ENCODE peak calls at places on chromosome 17, in ten cellular contexts. B, J, G, P, R, O, K, Q, A and W are unnamed samples.

GRCh38 chr17:82985973-82986372 is 93.4 kb upstream of the METRNL start:
- DNase-seq in K (no peak), P (no peak), O (peak; percentile 56), A (peak; percentile 70), Q (peak; percentile 46), B (no peak), R (no peak), G (peak; percentile 45), J (no peak), W (no peak)

GRCh38 chr17:9837551-9838471 is 12.1 kb downstream of the GLP2R start:
- DNase-seq in J (no peak), B (no peak), A (peak; percentile 34), Q (peak; percentile 86), R (no peak), G (peak; percentile 97), K (no peak), O (peak; percentile 16), P (peak; percentile 78), W (peak; percentile 65)

GRCh38 chr17:1505586-1505985 is 10.8 kb downstream of the INPP5K start:
- DNase-seq in A (no peak), B (no peak), P (no peak), J (no peak), Q (no peak), R (no peak), O (no peak), G (no peak), K (no peak), W (no peak)

GRCh38 chr17:43732961-43733360 is 25.6 kb downstream of the SOST start:
- DNase-seq in O (peak; percentile 89), G (peak; percentile 64), A (peak; percentile 82), B (no peak), Q (peak; percentile 91), K (no peak), R (no peak), P (no peak), J (peak; percentile 64), W (peak; percentile 66)

GRCh38 chr17:75721463-75722011 is 278 bp downstream of the ITGB4 start:
- DNase-seq in R (no peak), B (no peak), O (no peak), J (no peak), P (no peak), Q (no peak), K (no peak), G (no peak), A (no peak), W (no peak)

GRCh38 chr17:76046064-76046463 is 19.0 kb upstream of the EVPL start:
- DNase-seq in J (no peak), R (peak; percentile 45), G (no peak), P (no peak), B (no peak), K (no peak), O (no peak), A (peak; percentile 47), Q (no peak), W (peak; percentile 12)

GRCh38 chr17:21125862-21126261 is 902 bp upstream of the DHRS7B start:
- DNase-seq in G (no peak), B (no peak), R (no peak), P (no peak), Q (no peak), O (no peak), A (no peak), K (no peak), J (no peak), W (no peak)

GRCh38 chr17:48553837-48554236 is 8.9 kb upstream of the HOXB2 start:
- DNase-seq in B (no peak), Q (peak; percentile 18), G (no peak), K (no peak), A (peak; percentile 44), P (no peak), O (no peak), R (no peak), J (no peak), W (no peak)

GRCh38 chr17:78381601-78382168 is 3.2 kb downstream of the PGS1 start:
- DNase-seq in O (no peak), K (no peak), A (no peak), J (no peak), G (no peak), Q (peak; percentile 57), P (no peak), R (peak; percentile 46), B (no peak), W (no peak)

GRCh38 chr17:36601303-36602029 is at the start of gene MRM1:
- DNase-seq in P (peak; percentile 96), J (peak; percentile 58), Q (peak; percentile 77), A (peak; percentile 89), G (peak; percentile 92), B (peak; percentile 94), K (peak; percentile 81), R (peak; percentile 94), O (peak; percentile 98), W (peak; percentile 81)

GRCh38 chr17:39461911-39462641 is 790 bp downstream of the CDK12 start:
- DNase-seq in Q (peak; percentile 35), G (no peak), J (no peak), R (peak; percentile 81), P (peak; percentile 41), B (peak; percentile 38), K (no peak), O (peak; percentile 84), A (peak; percentile 23), W (no peak)

GRCh38 chr17:49976163-49976827 is 7.3 kb downstream of the DLX4 start:
- DNase-seq in B (no peak), Q (peak; percentile 45), R (no peak), K (no peak), A (no peak), J (no peak), O (no peak), G (no peak), P (no peak), W (no peak)

GRCh38 chr17:77049440-77049839 is 91.3 kb upstream of the SEC14L1 start:
- DNase-seq in A (no peak), P (peak; percentile 6), Q (no peak), J (no peak), O (peak; percentile 60), R (no peak), B (no peak), G (no peak), K (no peak), W (no peak)

GRCh38 chr17:49375544-49375943 is 13.5 kb upstream of the ZNF652 start:
- DNase-seq in G (no peak), P (no peak), J (no peak), K (no peak), O (no peak), Q (no peak), A (no peak), R (no peak), B (no peak), W (no peak)

DNA sequence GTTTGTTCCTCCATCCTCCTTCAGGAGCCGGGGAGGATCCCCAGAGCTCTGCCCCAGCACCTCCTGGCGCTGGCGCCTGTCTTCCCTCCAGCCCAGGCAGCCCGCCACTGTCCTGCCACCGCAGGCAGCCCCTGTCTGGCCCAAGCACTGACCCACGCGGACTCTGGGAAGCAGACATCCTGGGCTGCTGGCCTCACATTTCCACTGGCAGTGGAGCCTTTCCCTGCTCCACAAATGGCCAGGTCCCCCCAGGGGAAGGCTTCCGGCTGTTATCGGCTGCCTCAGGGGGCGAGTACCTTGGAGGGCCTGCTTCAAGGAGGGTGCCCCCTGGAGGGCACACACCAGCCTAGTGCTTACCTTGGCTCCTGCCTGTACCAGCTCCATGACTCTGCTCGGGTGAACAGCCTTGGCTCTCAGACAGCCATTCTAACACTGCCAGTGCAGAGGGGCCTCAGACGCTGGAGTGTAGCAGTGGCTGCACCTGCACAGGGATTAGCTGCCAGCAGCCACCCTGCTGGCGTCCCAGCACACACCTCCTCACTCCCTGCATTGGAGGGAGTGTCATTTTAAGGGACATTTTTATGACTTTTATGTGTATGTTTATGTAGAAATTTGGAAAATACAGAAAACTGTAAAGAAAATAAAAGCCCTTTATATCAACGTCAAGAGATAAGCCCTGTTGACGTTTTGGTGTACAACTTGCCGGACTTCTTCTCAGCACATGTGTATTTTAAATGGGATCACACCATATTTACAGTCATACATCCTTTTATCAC is 21.0 kb downstream of the ACE start:
- DNase-seq in B (no peak), J (no peak), K (no peak), A (no peak), P (no peak), R (peak; percentile 47), G (peak; percentile 16), Q (no peak), O (peak; percentile 19), W (no peak)
- TF ChIP-seq CTCF in B (no peak), J (peak; percentile 29), K (peak; percentile 40), A (peak; percentile 12), P (no peak), R (peak; percentile 34), G (peak; percentile 23), Q (no peak), O (peak; percentile 15), W (peak; percentile 47)

GRCh38 chr17:40819528-40820125 is 2.8 kb downstream of the KRT10 start:
- DNase-seq in P (no peak), J (no peak), O (peak; percentile 25), R (no peak), Q (peak; percentile 13), A (no peak), B (no peak), K (no peak), G (peak; percentile 27), W (no peak)
- TF ChIP-seq CTCF in P (no peak), J (no peak), O (no peak), R (no peak), Q (no peak), A (no peak), B (no peak), K (no peak), G (no peak), W (no peak)

GRCh38 chr17:68452724-68453290 is 4.5 kb downstream of the WIPI1 start:
- DNase-seq in Q (no peak), R (no peak), O (no peak), G (no peak), B (no peak), K (no peak), J (no peak), A (no peak), P (no peak), W (peak; percentile 52)
- TF ChIP-seq CTCF in Q (no peak), R (no peak), O (no peak), G (no peak), B (no peak), K (no peak), J (no peak), A (no peak), P (no peak), W (no peak)

GRCh38 chr17:45969726-45970125 is 29.3 kb upstream of the STH start:
- DNase-seq in K (no peak), R (no peak), G (no peak), J (no peak), P (no peak), O (no peak), Q (no peak), B (no peak), A (no peak), W (no peak)

GRCh38 chr17:45972531-45972930 is 26.5 kb upstream of the STH start:
- DNase-seq in J (no peak), O (no peak), B (no peak), K (no peak), P (no peak), Q (no peak), A (no peak), G (no peak), R (no peak), W (no peak)

GRCh38 chr17:45970659-45971058 is 28.4 kb upstream of the STH start:
- DNase-seq in O (no peak), K (no peak), B (no peak), J (no peak), R (no peak), G (no peak), P (no peak), Q (no peak), A (no peak), W (no peak)

GRCh38 chr17:45973099-45973838 is 25.8 kb upstream of the STH start:
- DNase-seq in A (no peak), O (no peak), J (no peak), K (no peak), P (peak; percentile 63), B (peak; percentile 25), G (no peak), Q (no peak), R (no peak), W (no peak)

GRCh38 chr17:45971698-45972141 is 27.3 kb upstream of the STH start:
- DNase-seq in B (no peak), K (no peak), O (no peak), P (no peak), A (no peak), G (no peak), Q (no peak), J (no peak), R (peak; percentile 55), W (no peak)
- TF ChIP-seq CTCF in B (no peak), K (peak; percentile 20), O (no peak), P (no peak), A (no peak), G (no peak), Q (no peak), J (peak; percentile 5), R (peak; percentile 77), W (no peak)